ENCODE peak calls at places on chromosome 7, in ten cellular contexts. K is mammary epithelial cell, P is heart left ventricle, G is colonic mucosa, I is transverse colon, J is substantia nigra, X is epithelial cell of prostate, O is SJSA1, N is Panc1, W is H1. M is an unnamed sample.

GRCh38 chr7:108097703-108098102 is 32.5 kb downstream of the LAMB4 start:
- DNase-seq in P (no peak), X (no peak), G (peak), I (no peak), J (no peak), N (no peak), W (no peak), K (no peak), O (no peak), M (no peak)

GRCh38 chr7:116815041-116815440 is 47.3 kb upstream of the CAPZA2 start:
- DNase-seq in K (no peak), N (no peak), I (no peak), P (no peak), O (no peak), W (no peak), J (no peak), G (no peak), X (no peak), M (no peak)

GRCh38 chr7:36692444-36692843 is 31.9 kb downstream of the AOAH start:
- DNase-seq in J (no peak), K (no peak), G (no peak), P (no peak), O (no peak), I (no peak), X (no peak), N (no peak), W (no peak), M (no peak)

GRCh38 chr7:11776083-11776482 is 55.9 kb downstream of the THSD7A start:
- DNase-seq in G (no peak), P (no peak), K (no peak), N (no peak), I (no peak), W (no peak), O (no peak), J (no peak), X (no peak), M (no peak)

GRCh38 chr7:12686234-12686893 is 1.1 kb upstream of the ARL4A start:
- DNase-seq in P (peak), G (peak), I (peak), K (peak), J (peak), N (peak), W (peak), X (peak), O (peak), M (peak)

GRCh38 chr7:16708496-16708895 is 45.1 kb upstream of the TSPAN13 start:
- DNase-seq in I (no peak), J (no peak), X (no peak), N (no peak), P (no peak), K (no peak), W (no peak), G (no peak), O (no peak), M (no peak)

GRCh38 chr7:12722720-12723241 is 35.3 kb downstream of the ARL4A start:
- DNase-seq in W (no peak), N (no peak), P (no peak), X (no peak), J (no peak), O (no peak), G (no peak), I (no peak), K (no peak), M (no peak)

GRCh38 chr7:6453737-6454136 is 6.0 kb upstream of the DAGLB start:
- DNase-seq in W (no peak), G (no peak), P (no peak), K (peak), J (no peak), N (no peak), O (peak), X (peak), I (no peak), M (no peak)

GRCh38 chr7:135236727-135237126 is 3.1 kb downstream of the STRA8 start:
- DNase-seq in O (no peak), P (no peak), J (no peak), K (no peak), I (no peak), X (no peak), W (no peak), N (no peak), G (no peak), M (no peak)

GRCh38 chr7:98244871-98245270 is 7.2 kb downstream of the TECPR1 start:
- DNase-seq in J (no peak), I (no peak), N (no peak), K (no peak), G (no peak), O (no peak), W (no peak), X (no peak), P (no peak), M (no peak)

GRCh38 chr7:116316838-116317612 is 106.7 kb downstream of the TES start:
- DNase-seq in J (no peak), O (peak), K (peak), G (peak), X (peak), P (peak), N (peak), W (no peak), I (no peak), M (no peak)

GRCh38 chr7:3710531-3710930 is 409.5 kb downstream of the SDK1 start:
- DNase-seq in N (no peak), K (peak), J (no peak), O (no peak), W (no peak), X (no peak), I (no peak), G (no peak), P (no peak), M (no peak)

GRCh38 chr7:96697822-96698221 is 11.8 kb downstream of the SEM1 start:
- DNase-seq in W (no peak), I (no peak), J (no peak), X (no peak), O (no peak), K (no peak), P (no peak), N (no peak), G (no peak), M (no peak)

GRCh38 chr7:101308245-101309085 is 13.1 kb downstream of the IFT22 start:
- DNase-seq in O (no peak), K (peak), P (no peak), X (no peak), J (no peak), I (peak), N (no peak), W (peak), G (peak), M (peak)

GRCh38 chr7:84675633-84676034 is 481.0 kb upstream of the SEMA3A start:
- DNase-seq in J (no peak), W (no peak), K (peak), X (peak), P (no peak), G (no peak), O (no peak), N (no peak), I (no peak), M (no peak)

GRCh38 chr7:155299539-155300202 is 2.0 kb downstream of the INSIG1 start:
- DNase-seq in W (no peak), J (no peak), K (peak), I (no peak), G (peak), P (no peak), X (no peak), N (no peak), O (no peak), M (no peak)

GRCh38 chr7:123492485-123492884 is 41.9 kb downstream of the IQUB start:
- DNase-seq in W (no peak), I (no peak), X (no peak), N (no peak), J (no peak), P (no peak), K (no peak), O (no peak), G (no peak), M (no peak)

GRCh38 chr7:44368455-44368854 is 43.1 kb upstream of the CAMK2B start:
- DNase-seq in J (no peak), O (no peak), G (no peak), N (no peak), W (no peak), I (no peak), P (no peak), X (no peak), K (no peak), M (no peak)
- H3K27ac ChIP-seq in J (no peak), O (no peak), G (no peak), N (no peak), W (no peak), I (no peak), P (no peak), X (no peak), K (no peak), M (no peak)

DNA sequence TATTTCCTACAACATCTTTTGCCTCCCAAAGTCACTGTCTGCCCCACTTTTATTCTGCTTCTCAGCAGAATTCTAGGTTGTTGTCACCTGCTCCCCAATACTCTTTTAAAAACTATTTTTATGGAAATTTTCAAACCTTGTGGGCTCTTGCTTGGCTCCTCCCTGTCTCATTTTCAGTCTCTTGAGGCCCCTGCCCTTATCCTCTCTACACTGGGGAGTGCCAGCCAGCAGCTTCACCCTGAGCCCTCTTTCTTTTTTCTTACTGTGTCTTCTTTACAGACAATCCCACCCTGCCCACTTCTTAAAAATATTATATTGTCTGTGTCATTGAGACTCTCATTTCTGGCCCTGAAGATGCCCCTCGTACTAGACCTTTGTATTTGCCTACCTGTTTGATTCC is 61.7 kb upstream of the TMEM248 start:
- DNase-seq in J (no peak), K (no peak), N (no peak), I (no peak), X (no peak), G (no peak), P (no peak), W (no peak), O (no peak), M (no peak)
- H3K27ac ChIP-seq in J (no peak), K (no peak), N (no peak), I (no peak), X (no peak), G (no peak), P (peak), W (no peak), O (no peak), M (no peak)

GRCh38 chr7:45191361-45191760 is 33.8 kb downstream of the RAMP3 start:
- DNase-seq in W (no peak), N (no peak), G (no peak), O (no peak), P (no peak), K (no peak), J (peak), X (no peak), I (no peak), M (no peak)
- H3K27ac ChIP-seq in W (no peak), N (no peak), G (no peak), O (no peak), P (no peak), K (no peak), J (peak), X (no peak), I (no peak), M (no peak)

GRCh38 chr7:105352922-105353668 is 35.6 kb downstream of the SRPK2 start:
- DNase-seq in W (no peak), G (no peak), P (no peak), I (no peak), J (no peak), N (no peak), X (no peak), O (no peak), K (no peak), M (no peak)

GRCh38 chr7:105352018-105352612 is 36.6 kb downstream of the SRPK2 start:
- DNase-seq in X (peak), N (no peak), G (peak), O (peak), K (peak), P (peak), I (peak), W (no peak), J (peak), M (no peak)

GRCh38 chr7:105353752-105354328 is 34.9 kb downstream of the SRPK2 start:
- DNase-seq in N (no peak), P (peak), W (no peak), X (no peak), J (peak), I (peak), K (no peak), O (peak), G (peak), M (no peak)

GRCh38 chr7:105354383-105354782 is 34.3 kb downstream of the SRPK2 start:
- DNase-seq in J (no peak), I (no peak), G (no peak), K (peak), N (no peak), O (no peak), P (no peak), W (no peak), X (no peak), M (no peak)

DNA sequence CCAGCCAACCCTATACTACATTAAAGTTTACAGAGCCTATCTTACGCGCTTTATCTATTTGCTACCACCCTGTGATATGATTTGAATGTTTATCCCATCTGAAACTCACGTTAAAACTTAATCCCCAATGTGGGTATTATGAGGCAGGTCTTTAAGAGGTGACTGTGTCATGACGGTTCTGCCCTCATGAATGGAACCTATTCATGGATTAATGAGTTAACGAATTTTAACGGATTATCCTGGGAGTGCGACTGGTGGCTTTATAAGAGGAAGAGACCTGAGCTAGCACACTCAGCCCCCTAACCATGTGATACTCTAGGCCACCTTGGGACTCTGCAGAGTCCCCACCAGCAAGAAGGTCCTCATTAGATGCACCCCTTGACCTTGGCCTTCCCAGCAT is 37.8 kb downstream of the SRPK2 start:
- DNase-seq in K (no peak), W (no peak), P (no peak), J (no peak), O (no peak), G (no peak), X (no peak), N (no peak), I (no peak), M (no peak)
- H3K27ac ChIP-seq in K (no peak), W (no peak), P (no peak), J (no peak), O (peak), G (no peak), X (no peak), N (no peak), I (no peak), M (no peak)

DNA sequence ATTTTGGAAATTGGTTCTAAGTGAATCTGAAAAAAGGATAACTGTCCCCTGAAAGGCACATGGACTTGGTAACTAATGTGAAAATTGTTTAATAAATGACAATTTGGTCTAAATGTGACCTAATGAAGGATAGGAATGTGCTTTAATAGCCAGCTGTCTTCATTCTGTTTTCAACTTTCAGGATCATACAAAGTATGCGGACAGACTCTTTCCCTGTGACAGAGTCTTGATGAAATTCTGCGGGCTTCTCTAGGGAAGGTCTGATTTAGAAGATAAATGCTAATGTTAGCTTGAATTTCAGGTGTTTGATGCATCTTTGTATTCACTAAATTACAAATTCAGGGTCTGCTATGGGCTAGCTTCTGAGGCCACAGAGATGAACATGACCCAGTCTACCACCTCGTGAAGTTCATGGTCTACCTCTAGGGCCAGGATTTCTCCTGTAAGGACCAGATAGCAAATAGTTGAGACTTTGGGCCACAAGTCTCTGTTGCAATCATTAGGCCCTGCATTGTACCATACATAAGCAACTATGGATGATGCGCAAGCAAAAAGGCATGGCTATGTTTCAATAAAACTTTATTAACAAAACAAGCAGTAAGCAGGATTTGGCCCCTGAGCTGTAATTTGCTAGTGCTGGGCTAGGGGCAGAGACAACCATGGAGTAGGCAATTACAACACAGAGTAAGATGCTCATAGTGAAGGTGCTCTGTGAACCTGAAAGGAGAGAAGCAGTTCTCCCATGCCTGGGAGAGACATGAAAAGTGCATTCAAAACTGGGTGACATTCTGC is 368.6 kb downstream of the INHBA start:
- DNase-seq in K (no peak), X (no peak), P (no peak), W (no peak), O (no peak), G (no peak), J (no peak), I (no peak), N (no peak), M (no peak)
- H3K27ac ChIP-seq in K (no peak), X (no peak), P (no peak), W (no peak), O (peak), G (no peak), J (no peak), I (no peak), N (no peak), M (no peak)

DNA sequence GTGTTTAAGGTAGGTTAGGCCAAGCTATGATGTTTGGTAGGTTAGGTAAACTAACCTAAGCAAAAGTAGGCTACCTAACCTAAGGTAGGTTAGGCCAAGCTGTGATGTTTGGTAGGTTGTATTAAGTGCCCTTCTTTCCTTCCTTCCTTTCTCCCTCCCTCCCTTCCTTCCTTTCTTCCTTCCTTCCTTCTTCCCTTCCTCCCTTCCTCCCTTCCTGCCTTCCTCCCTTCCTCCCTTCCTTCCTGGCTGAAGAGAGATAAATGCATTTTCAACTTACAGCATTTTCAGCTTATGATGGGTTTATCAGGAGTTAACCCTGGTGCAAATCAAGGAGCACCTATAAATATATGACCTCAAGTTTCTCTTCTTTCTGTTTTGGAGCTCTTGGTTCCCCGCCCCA is 56.2 kb downstream of the SND1 start:
- DNase-seq in P (no peak), N (no peak), J (no peak), W (no peak), O (no peak), I (no peak), X (no peak), G (no peak), K (no peak), M (no peak)
- H3K27ac ChIP-seq in P (no peak), N (no peak), J (no peak), W (no peak), O (no peak), I (no peak), X (no peak), G (no peak), K (no peak), M (no peak)

GRCh38 chr7:1566687-1567081 is 3.1 kb downstream of the PSMG3 start:
- DNase-seq in O (no peak), N (no peak), I (peak), P (no peak), K (no peak), J (no peak), X (no peak), W (no peak), G (peak), M (peak)
- H3K27ac ChIP-seq in O (no peak), N (no peak), I (peak), P (no peak), K (no peak), J (no peak), X (peak), W (peak), G (peak), M (no peak)

DNA sequence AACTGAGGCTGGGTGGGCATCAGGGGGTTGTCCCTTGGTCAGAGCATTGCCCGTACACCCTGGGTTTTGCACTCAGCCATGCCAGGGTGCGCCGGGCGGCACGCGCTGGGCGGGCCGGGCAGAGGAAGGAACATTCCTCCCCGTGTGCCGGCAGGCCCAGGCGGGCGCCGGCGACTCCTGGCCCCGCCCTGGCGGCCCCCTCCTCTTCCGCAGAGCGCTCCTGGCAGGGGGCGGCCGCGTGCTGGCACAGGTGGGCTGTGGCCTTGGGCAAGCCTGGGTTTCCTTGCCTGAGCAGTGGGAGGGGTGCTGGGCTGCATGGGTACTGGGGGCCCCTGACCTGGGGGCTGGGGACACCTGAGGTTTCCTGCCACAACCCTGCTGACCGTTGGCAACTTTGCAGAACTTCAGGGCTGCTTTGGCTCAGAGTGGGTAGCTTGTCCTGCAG is 3.9 kb downstream of the LFNG start:
- DNase-seq in G (peak), W (peak), P (no peak), K (peak), I (peak), J (no peak), O (no peak), X (peak), N (no peak), M (no peak)
- H3K27ac ChIP-seq in G (peak), W (peak), P (peak), K (peak), I (peak), J (peak), O (no peak), X (peak), N (peak), M (no peak)

M was measured in right lobe of liver.